ENCODE peak calls at places on chromosomes 13 and 19, in seven cellular contexts. R is fibroblast of mammary gland, J is GM12865, V is brain microvascular endothelial cell, G is mesothelial cell of epicardium, Z is body of pancreas, C is thoracic aorta. D is an unnamed sample.

GRCh38 chr13:61414686-61415664 is 674 bp downstream of the PCDH20 start:
- DNase-seq in C (no peak), R (no peak), V (no peak), J (no peak), Z (peak; percentile 46), G (peak; percentile 50), D (no peak)

GRCh38 chr19:3984584-3984907 is 717 bp downstream of the EEF2 start:
- DNase-seq in G (no peak), V (no peak), R (no peak), C (no peak), Z (no peak), J (no peak), D (no peak)

GRCh38 chr13:40653558-40654318 is 12.7 kb downstream of the FOXO1 start:
- DNase-seq in C (no peak), G (no peak), V (no peak), R (no peak), Z (no peak), J (peak; percentile 60), D (no peak)

GRCh38 chr19:48501446-48501960 is 10.1 kb downstream of the LMTK3 start:
- DNase-seq in V (no peak), Z (peak; percentile 96), G (peak; percentile 87), J (no peak), C (no peak), R (no peak), D (no peak)

GRCh38 chr19:38076337-38076736 is 147.7 kb downstream of the DPF1 start:
- DNase-seq in Z (peak; percentile 9), C (no peak), G (no peak), J (no peak), V (no peak), R (no peak), D (no peak)

GRCh38 chr13:98456423-98456845 is 120.5 kb downstream of the STK24 start:
- DNase-seq in J (no peak), G (no peak), R (no peak), Z (peak; percentile 44), V (no peak), C (no peak), D (no peak)

GRCh38 chr13:63433546-63434150 is 2018.0 kb upstream of the PCDH20 start:
- DNase-seq in V (peak; percentile 36), J (no peak), G (no peak), C (no peak), R (peak; percentile 39), Z (no peak), D (no peak)

GRCh38 chr19:54168174-54168917 is 4.6 kb downstream of the TMC4 start:
- DNase-seq in Z (peak; percentile 91), V (peak; percentile 85), C (peak; percentile 62), G (peak; percentile 88), J (peak; percentile 88), R (peak; percentile 80), D (peak; percentile 89)

GRCh38 chr19:17576758-17577532 is 21.5 kb downstream of the COLGALT1 start:
- DNase-seq in J (peak; percentile 47), V (no peak), G (no peak), R (peak; percentile 44), Z (no peak), C (no peak), D (no peak)

GRCh38 chr13:24036115-24036514 is 124.4 kb upstream of the SPATA13 start:
- DNase-seq in C (no peak), Z (no peak), V (no peak), G (no peak), J (no peak), R (no peak), D (no peak)

GRCh38 chr13:32852568-32852967 is 163.7 kb upstream of the KL start:
- DNase-seq in G (no peak), C (no peak), Z (no peak), R (peak; percentile 59), V (no peak), J (no peak), D (no peak)

GRCh38 chr13:45310341-45311138 is 30.4 kb downstream of the TPT1 start:
- DNase-seq in J (no peak), G (no peak), C (no peak), V (no peak), Z (no peak), R (no peak), D (no peak)

GRCh38 chr19:512548-513365 is 5.5 kb downstream of the TPGS1 start:
- DNase-seq in V (no peak), Z (no peak), C (no peak), J (no peak), R (no peak), G (no peak), D (no peak)

GRCh38 chr13:39603424-39603947 is 493 bp upstream of the LHFPL6 start:
- DNase-seq in V (no peak), R (peak; percentile 41), C (no peak), J (peak; percentile 3), Z (peak; percentile 3), G (no peak), D (no peak)

GRCh38 chr13:71866173-71867091 is 572 bp downstream of the DACH1 start:
- DNase-seq in C (no peak), J (no peak), V (peak; percentile 1), Z (peak; percentile 27), G (peak; percentile 24), R (no peak), D (peak; percentile 21)

GRCh38 chr19:1854032-1854541 is 5.8 kb upstream of the REXO1 start:
- DNase-seq in R (no peak), C (no peak), J (no peak), V (no peak), G (no peak), Z (no peak), D (no peak)

GRCh38 chr19:15123900-15124299 is 16.7 kb downstream of the SYDE1 start:
- DNase-seq in Z (peak; percentile 69), R (no peak), V (no peak), G (no peak), J (no peak), C (no peak), D (no peak)

DNA sequence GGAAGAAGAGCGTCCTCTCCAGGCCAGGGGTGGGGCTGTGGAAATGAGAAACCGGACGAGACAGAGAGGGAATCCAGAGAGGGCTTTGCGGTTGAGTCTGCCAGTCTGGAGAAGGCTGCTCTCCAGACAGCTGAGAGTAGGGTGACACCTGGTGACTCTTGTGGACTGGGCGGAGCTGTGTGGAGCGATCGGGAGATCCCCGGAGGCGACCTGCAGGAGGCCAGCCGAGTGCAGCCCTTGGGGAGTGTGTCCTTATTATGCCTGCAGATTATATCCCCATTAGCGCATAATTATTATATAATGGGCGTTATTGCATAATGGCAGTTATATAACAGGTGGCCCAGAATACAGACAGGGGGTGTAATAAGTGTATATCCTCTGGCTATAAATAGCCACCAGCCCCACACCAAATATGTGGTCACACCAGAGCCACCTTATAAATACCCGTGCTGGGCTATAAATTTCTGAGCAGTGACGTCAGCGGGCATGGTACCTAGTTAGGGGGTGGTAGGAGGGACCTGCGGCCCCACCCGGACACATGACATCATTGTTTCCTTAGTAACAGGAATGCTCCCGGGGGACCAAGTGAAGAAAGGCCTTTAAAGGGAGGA is 41.2 kb downstream of the NFIX start:
- DNase-seq in J (no peak), V (peak; percentile 56), R (peak; percentile 76), C (no peak), G (no peak), Z (peak; percentile 65), D (no peak)
- TF ChIP-seq CTCF in J (no peak), V (peak; percentile 10), R (peak; percentile 8), C (no peak), G (no peak), Z (peak; percentile 44), D (no peak)

DNA sequence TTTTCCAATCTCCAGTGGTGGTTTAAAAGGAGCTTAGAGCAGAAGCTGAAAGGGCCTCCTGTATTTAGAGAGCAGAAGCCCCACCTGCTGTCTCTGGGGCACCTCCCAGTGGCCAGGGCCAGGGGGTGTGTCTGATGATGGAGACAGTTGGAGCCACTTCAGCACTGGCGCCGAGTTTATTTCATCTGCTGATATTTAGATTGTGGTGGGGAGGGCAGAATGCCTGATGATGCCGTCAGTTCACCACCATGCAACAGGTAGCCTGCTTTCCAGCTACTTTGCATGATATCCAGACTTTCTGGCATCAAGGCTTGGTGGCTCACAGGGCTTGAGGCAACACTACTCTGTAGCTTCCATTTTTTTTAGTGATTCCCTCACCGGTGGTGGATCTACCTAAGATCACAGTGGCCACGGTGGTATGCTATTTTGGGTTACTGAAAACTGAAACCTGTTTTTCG is 371.9 kb downstream of the KCNRG start:
- DNase-seq in J (peak; percentile 43), V (no peak), R (peak; percentile 41), C (no peak), G (no peak), Z (peak; percentile 57), D (no peak)
- TF ChIP-seq CTCF in J (peak; percentile 33), V (peak; percentile 49), R (peak; percentile 14), C (peak; percentile 11), G (no peak), Z (peak; percentile 34), D (no peak)

DNA sequence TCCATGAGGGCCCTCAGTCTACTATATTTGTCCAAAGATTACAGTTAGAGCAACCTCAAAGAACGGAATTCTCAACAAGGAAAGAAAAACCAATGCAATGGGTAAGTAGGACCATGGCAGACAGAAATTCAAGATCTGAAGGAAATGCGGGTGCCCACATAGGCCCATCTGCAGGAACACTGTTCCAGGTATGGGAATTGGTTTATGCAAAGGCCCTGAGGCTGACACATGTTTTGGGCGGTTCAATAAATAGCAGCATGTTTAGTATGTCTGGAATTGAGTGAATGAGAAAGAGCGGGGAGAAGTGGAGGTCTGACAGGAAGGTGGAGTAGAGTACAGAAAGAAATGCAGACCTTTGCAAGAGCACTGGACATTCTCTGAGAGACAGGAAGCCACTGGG is 164.7 kb upstream of the KLF12 start:
- DNase-seq in R (no peak), V (no peak), J (no peak), G (no peak), C (no peak), Z (no peak), D (no peak)
- TF ChIP-seq CTCF in R (no peak), V (no peak), J (no peak), G (no peak), C (no peak), Z (no peak), D (no peak)

GRCh38 chr13:36551445-36551844 is 119.2 kb downstream of the CCNA1 start:
- DNase-seq in Z (no peak), J (no peak), V (no peak), C (no peak), R (no peak), G (no peak), D (no peak)
- TF ChIP-seq CTCF in Z (no peak), J (no peak), V (no peak), C (no peak), R (no peak), G (no peak), D (no peak)

D was measured in natural killer cell.